ENCODE peak calls at places on chromosomes 1 and 21, in four cellular contexts. One of them, this sample, is unnamed.

GRCh38 chr1:166418344-166418895 is 251.6 kb upstream of the FAM78B start:
- DNase-seq in lung: no peak
- DNase-seq in fibroblast of lung: no peak
- DNase-seq in fibroblast of mammary gland: no peak
- DNase-seq in this sample: no peak

GRCh38 chr1:58754056-58754613 is 29.7 kb downstream of the JUN start:
- DNase-seq in lung: no peak
- DNase-seq in fibroblast of mammary gland: no peak
- DNase-seq in fibroblast of lung: peak
- DNase-seq in this sample: no peak

GRCh38 chr1:24896176-24896575 is 33.9 kb downstream of the RUNX3 start:
- DNase-seq in fibroblast of lung: no peak
- DNase-seq in fibroblast of mammary gland: no peak
- DNase-seq in lung: no peak
- DNase-seq in this sample: no peak

GRCh38 chr1:203448521-203449061 is 27.0 kb upstream of the PRELP start:
- DNase-seq in fibroblast of mammary gland: no peak
- DNase-seq in fibroblast of lung: no peak
- DNase-seq in lung: no peak
- DNase-seq in this sample: no peak

GRCh38 chr1:66305927-66306326 is 228.0 kb upstream of the SGIP1 start:
- DNase-seq in lung: no peak
- DNase-seq in fibroblast of mammary gland: no peak
- DNase-seq in fibroblast of lung: no peak
- DNase-seq in this sample: no peak

GRCh38 chr1:7298749-7299151 is 472.3 kb upstream of the VAMP3 start:
- DNase-seq in fibroblast of mammary gland: peak
- DNase-seq in fibroblast of lung: peak
- DNase-seq in lung: peak
- DNase-seq in this sample: peak

GRCh38 chr1:225880210-225880584 is 2.0 kb downstream of the TMEM63A start:
- DNase-seq in fibroblast of lung: no peak
- DNase-seq in fibroblast of mammary gland: no peak
- DNase-seq in lung: no peak
- DNase-seq in this sample: no peak

GRCh38 chr1:97334454-97334853 is 586.4 kb downstream of the DPYD start:
- DNase-seq in fibroblast of mammary gland: peak
- DNase-seq in fibroblast of lung: peak
- DNase-seq in lung: no peak
- DNase-seq in this sample: no peak

GRCh38 chr21:31526040-31526439 is 133.5 kb upstream of the SOD1 start:
- DNase-seq in lung: no peak
- DNase-seq in fibroblast of lung: no peak
- DNase-seq in fibroblast of mammary gland: no peak
- DNase-seq in this sample: peak

GRCh38 chr1:55463814-55464445 is 248.8 kb upstream of the USP24 start:
- DNase-seq in fibroblast of mammary gland: no peak
- DNase-seq in lung: no peak
- DNase-seq in fibroblast of lung: no peak
- DNase-seq in this sample: no peak

GRCh38 chr1:160807242-160807641 is 11.3 kb downstream of the LY9 start:
- DNase-seq in lung: peak
- DNase-seq in fibroblast of mammary gland: no peak
- DNase-seq in fibroblast of lung: no peak
- DNase-seq in this sample: peak

GRCh38 chr21:18387994-18388393 is 15.6 kb downstream of the TMPRSS15 start:
- DNase-seq in lung: no peak
- DNase-seq in fibroblast of lung: no peak
- DNase-seq in fibroblast of mammary gland: no peak
- DNase-seq in this sample: no peak
- TF ChIP-seq CTCF in lung: no peak
- TF ChIP-seq CTCF in fibroblast of lung: no peak
- TF ChIP-seq CTCF in fibroblast of mammary gland: no peak
- TF ChIP-seq CTCF in this sample: peak

DNA sequence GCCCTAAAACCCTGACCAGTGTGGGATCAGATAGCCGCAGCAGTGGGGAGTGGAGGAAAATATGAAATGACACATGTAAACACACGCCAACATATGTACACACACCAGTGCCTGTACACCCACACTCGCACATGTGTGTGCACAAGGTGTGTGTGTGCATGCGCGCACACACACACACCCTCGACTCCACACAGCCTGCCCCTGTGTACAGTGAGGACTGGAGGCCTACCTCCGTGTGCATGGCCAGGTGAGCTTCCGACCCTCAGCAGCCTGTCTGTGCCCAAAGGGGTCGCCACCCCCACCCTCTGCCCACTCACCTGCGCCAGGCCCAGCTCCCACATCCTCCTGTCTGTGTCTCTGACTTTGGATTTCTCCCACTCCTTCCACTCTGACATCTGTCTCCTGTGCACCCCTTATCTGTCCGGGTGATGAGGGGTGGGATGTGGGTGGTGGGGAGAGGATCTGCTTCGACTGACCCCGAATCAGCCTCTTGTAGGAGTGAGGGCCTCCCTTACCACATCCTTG is 31.7 kb downstream of the CITED4 start:
- DNase-seq in fibroblast of lung: no peak
- DNase-seq in lung: no peak
- DNase-seq in fibroblast of mammary gland: no peak
- DNase-seq in this sample: no peak
- TF ChIP-seq CTCF in fibroblast of lung: no peak
- TF ChIP-seq CTCF in lung: no peak
- TF ChIP-seq CTCF in fibroblast of mammary gland: no peak
- TF ChIP-seq CTCF in this sample: no peak

GRCh38 chr1:177278626-177279390 is 108.0 kb downstream of the BRINP2 start:
- DNase-seq in fibroblast of mammary gland: peak
- DNase-seq in fibroblast of lung: peak
- DNase-seq in lung: no peak
- DNase-seq in this sample: no peak
- TF ChIP-seq CTCF in fibroblast of mammary gland: peak
- TF ChIP-seq CTCF in fibroblast of lung: peak
- TF ChIP-seq CTCF in lung: no peak
- TF ChIP-seq CTCF in this sample: no peak

DNA sequence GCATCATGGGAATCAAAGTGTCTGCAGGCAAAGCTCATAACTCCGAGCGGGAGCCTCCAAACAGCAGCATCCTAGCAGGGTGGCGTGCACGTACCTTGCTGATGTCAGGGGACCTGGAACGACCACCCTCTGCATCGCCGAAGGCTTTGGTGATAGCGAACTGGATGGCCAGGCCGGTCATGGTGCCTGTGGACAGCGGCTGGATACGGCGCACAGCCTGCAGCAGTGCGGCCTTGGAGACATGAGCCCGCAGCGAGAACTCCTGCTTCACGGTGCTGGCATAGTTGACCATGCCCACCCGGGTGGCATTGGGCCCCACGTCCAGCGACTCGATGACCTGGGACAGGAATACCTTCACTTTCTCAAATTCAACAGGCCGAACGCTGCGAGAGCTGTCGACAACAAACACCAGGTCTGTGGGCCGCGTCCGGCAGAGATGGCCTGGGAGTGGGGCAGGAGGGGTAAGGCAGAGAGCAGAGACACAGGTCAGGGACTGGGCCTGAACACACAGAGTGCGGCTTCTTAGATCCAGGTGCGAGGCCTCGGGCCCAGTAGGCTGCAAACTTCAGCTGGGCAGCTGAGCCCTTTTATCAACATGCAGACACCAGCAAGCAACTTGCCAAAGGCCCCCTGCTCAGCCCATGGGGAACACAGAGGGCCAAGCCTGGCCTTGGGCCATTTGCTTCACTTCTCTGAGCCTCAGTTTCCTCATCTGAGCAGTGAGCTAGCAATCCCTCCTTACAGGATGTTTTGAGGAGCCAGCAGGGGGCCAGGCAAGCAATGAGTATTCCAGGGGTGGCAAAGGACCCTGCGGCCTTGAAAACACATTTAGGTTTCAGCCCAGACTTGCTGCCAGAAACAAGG is 1.8 kb downstream of the MATN1 start:
- DNase-seq in fibroblast of mammary gland: no peak
- DNase-seq in lung: no peak
- DNase-seq in fibroblast of lung: no peak
- DNase-seq in this sample: no peak
- TF ChIP-seq CTCF in fibroblast of mammary gland: no peak
- TF ChIP-seq CTCF in lung: no peak
- TF ChIP-seq CTCF in fibroblast of lung: no peak
- TF ChIP-seq CTCF in this sample: no peak

GRCh38 chr1:209936125-209936524 is 1.9 kb upstream of the SYT14 start:
- DNase-seq in lung: no peak
- DNase-seq in fibroblast of lung: no peak
- DNase-seq in fibroblast of mammary gland: no peak
- DNase-seq in this sample: no peak
- TF ChIP-seq CTCF in lung: no peak
- TF ChIP-seq CTCF in fibroblast of lung: no peak
- TF ChIP-seq CTCF in fibroblast of mammary gland: no peak
- TF ChIP-seq CTCF in this sample: no peak